ENCODE peak calls at places on chromosomes 12 and 14, in nine cellular contexts. One of them, this sample, is unnamed.

GRCh38 chr12:124399622-124400021 is 104.7 kb downstream of the RFLNA start:
- DNase-seq in HS-5: no peak
- DNase-seq in RPMI8226: peak
- DNase-seq in type B pancreatic cell: no peak
- DNase-seq in DMS53: peak
- DNase-seq in NCI-H2081: no peak
- DNase-seq in NCI-H345: no peak
- DNase-seq in HTR-8/SVneo: no peak
- DNase-seq in NCI-H2029: no peak
- DNase-seq in this sample: peak

GRCh38 chr14:90412058-90412457 is 15.2 kb downstream of the CALM1 start:
- DNase-seq in type B pancreatic cell: no peak
- DNase-seq in HTR-8/SVneo: no peak
- DNase-seq in NCI-H2081: no peak
- DNase-seq in RPMI8226: no peak
- DNase-seq in HS-5: no peak
- DNase-seq in NCI-H2029: no peak
- DNase-seq in NCI-H345: no peak
- DNase-seq in DMS53: no peak
- DNase-seq in this sample: no peak

GRCh38 chr14:27668531-27668930 is 1070.7 kb upstream of the NOVA1 start:
- DNase-seq in DMS53: no peak
- DNase-seq in HTR-8/SVneo: no peak
- DNase-seq in NCI-H345: no peak
- DNase-seq in type B pancreatic cell: no peak
- DNase-seq in HS-5: no peak
- DNase-seq in RPMI8226: no peak
- DNase-seq in NCI-H2081: no peak
- DNase-seq in NCI-H2029: no peak
- DNase-seq in this sample: no peak

GRCh38 chr12:112285600-112286401 is 96.4 kb downstream of the HECTD4 start:
- DNase-seq in NCI-H2029: peak
- DNase-seq in HS-5: no peak
- DNase-seq in HTR-8/SVneo: no peak
- DNase-seq in RPMI8226: no peak
- DNase-seq in NCI-H2081: peak
- DNase-seq in DMS53: peak
- DNase-seq in NCI-H345: peak
- DNase-seq in type B pancreatic cell: no peak
- DNase-seq in this sample: no peak

GRCh38 chr12:89593873-89594272 is 68.0 kb upstream of the POC1B start:
- DNase-seq in NCI-H2081: no peak
- DNase-seq in DMS53: no peak
- DNase-seq in NCI-H2029: no peak
- DNase-seq in NCI-H345: no peak
- DNase-seq in HS-5: no peak
- DNase-seq in RPMI8226: no peak
- DNase-seq in type B pancreatic cell: no peak
- DNase-seq in HTR-8/SVneo: no peak
- DNase-seq in this sample: no peak

GRCh38 chr14:69012251-69012953 is 33.3 kb upstream of the ACTN1 start:
- DNase-seq in DMS53: no peak
- DNase-seq in NCI-H345: no peak
- DNase-seq in NCI-H2029: no peak
- DNase-seq in type B pancreatic cell: no peak
- DNase-seq in HS-5: no peak
- DNase-seq in RPMI8226: no peak
- DNase-seq in NCI-H2081: no peak
- DNase-seq in HTR-8/SVneo: no peak
- DNase-seq in this sample: no peak

GRCh38 chr12:39990122-39991101 is 115.5 kb downstream of the SLC2A13 start:
- DNase-seq in HS-5: no peak
- DNase-seq in NCI-H345: no peak
- DNase-seq in NCI-H2029: no peak
- DNase-seq in HTR-8/SVneo: no peak
- DNase-seq in type B pancreatic cell: no peak
- DNase-seq in RPMI8226: peak
- DNase-seq in NCI-H2081: peak
- DNase-seq in DMS53: peak
- DNase-seq in this sample: peak

GRCh38 chr12:12887471-12887870 is 3.9 kb upstream of the GPRC5A start:
- DNase-seq in NCI-H2081: no peak
- DNase-seq in type B pancreatic cell: no peak
- DNase-seq in HS-5: no peak
- DNase-seq in RPMI8226: no peak
- DNase-seq in NCI-H345: no peak
- DNase-seq in NCI-H2029: no peak
- DNase-seq in HTR-8/SVneo: no peak
- DNase-seq in DMS53: peak
- DNase-seq in this sample: peak

GRCh38 chr14:105141026-105141425 is 27.6 kb downstream of the JAG2 start:
- DNase-seq in NCI-H2029: no peak
- DNase-seq in DMS53: no peak
- DNase-seq in RPMI8226: no peak
- DNase-seq in NCI-H2081: no peak
- DNase-seq in HTR-8/SVneo: no peak
- DNase-seq in type B pancreatic cell: no peak
- DNase-seq in NCI-H345: no peak
- DNase-seq in HS-5: no peak
- DNase-seq in this sample: no peak

GRCh38 chr14:73173092-73173735 is 36.9 kb downstream of the PSEN1 start:
- DNase-seq in type B pancreatic cell: no peak
- DNase-seq in NCI-H345: peak
- DNase-seq in HTR-8/SVneo: peak
- DNase-seq in HS-5: no peak
- DNase-seq in NCI-H2029: peak
- DNase-seq in NCI-H2081: peak
- DNase-seq in RPMI8226: peak
- DNase-seq in DMS53: peak
- DNase-seq in this sample: peak

GRCh38 chr12:645563-646071 is 17.6 kb downstream of the NINJ2 start:
- DNase-seq in HTR-8/SVneo: no peak
- DNase-seq in type B pancreatic cell: no peak
- DNase-seq in RPMI8226: no peak
- DNase-seq in NCI-H345: no peak
- DNase-seq in HS-5: no peak
- DNase-seq in DMS53: peak
- DNase-seq in NCI-H2029: no peak
- DNase-seq in NCI-H2081: no peak
- DNase-seq in this sample: peak

GRCh38 chr12:122023339-122024131 is 1.9 kb downstream of the BCL7A start:
- DNase-seq in NCI-H2029: peak
- DNase-seq in NCI-H345: peak
- DNase-seq in DMS53: peak
- DNase-seq in type B pancreatic cell: no peak
- DNase-seq in HTR-8/SVneo: peak
- DNase-seq in RPMI8226: no peak
- DNase-seq in HS-5: peak
- DNase-seq in NCI-H2081: peak
- DNase-seq in this sample: peak

GRCh38 chr14:68794130-68794855 is 1.4 kb upstream of the ZFP36L1 start:
- DNase-seq in RPMI8226: peak
- DNase-seq in NCI-H2081: no peak
- DNase-seq in HTR-8/SVneo: peak
- DNase-seq in NCI-H2029: peak
- DNase-seq in NCI-H345: peak
- DNase-seq in DMS53: peak
- DNase-seq in HS-5: peak
- DNase-seq in type B pancreatic cell: peak
- DNase-seq in this sample: peak

GRCh38 chr12:55629058-55629841 is 7.4 kb upstream of the OR10P1 start:
- DNase-seq in type B pancreatic cell: no peak
- DNase-seq in NCI-H345: no peak
- DNase-seq in HS-5: no peak
- DNase-seq in DMS53: no peak
- DNase-seq in NCI-H2029: no peak
- DNase-seq in RPMI8226: no peak
- DNase-seq in HTR-8/SVneo: no peak
- DNase-seq in NCI-H2081: no peak
- DNase-seq in this sample: no peak

GRCh38 chr14:27587103-27587502 is 989.3 kb upstream of the NOVA1 start:
- DNase-seq in NCI-H345: no peak
- DNase-seq in NCI-H2081: no peak
- DNase-seq in RPMI8226: no peak
- DNase-seq in NCI-H2029: no peak
- DNase-seq in HTR-8/SVneo: no peak
- DNase-seq in HS-5: no peak
- DNase-seq in DMS53: no peak
- DNase-seq in type B pancreatic cell: no peak
- DNase-seq in this sample: no peak

GRCh38 chr14:89304972-89305703 is 111.9 kb downstream of the FOXN3 start:
- DNase-seq in type B pancreatic cell: no peak
- DNase-seq in HS-5: no peak
- DNase-seq in NCI-H345: peak
- DNase-seq in NCI-H2081: peak
- DNase-seq in DMS53: peak
- DNase-seq in NCI-H2029: peak
- DNase-seq in HTR-8/SVneo: no peak
- DNase-seq in RPMI8226: no peak
- DNase-seq in this sample: no peak

GRCh38 chr12:80268924-80269749 is 169.8 kb downstream of the OTOGL start:
- DNase-seq in HTR-8/SVneo: peak
- DNase-seq in type B pancreatic cell: no peak
- DNase-seq in NCI-H2081: no peak
- DNase-seq in NCI-H345: no peak
- DNase-seq in DMS53: peak
- DNase-seq in RPMI8226: no peak
- DNase-seq in NCI-H2029: no peak
- DNase-seq in HS-5: peak
- DNase-seq in this sample: peak

GRCh38 chr12:132887513-132888341 is at the start of gene CHFR:
- DNase-seq in HS-5: peak
- DNase-seq in NCI-H345: peak
- DNase-seq in NCI-H2029: peak
- DNase-seq in HTR-8/SVneo: peak
- DNase-seq in DMS53: peak
- DNase-seq in NCI-H2081: peak
- DNase-seq in RPMI8226: peak
- DNase-seq in type B pancreatic cell: peak
- DNase-seq in this sample: peak

GRCh38 chr12:40063424-40063823 is 42.5 kb downstream of the SLC2A13 start:
- DNase-seq in HS-5: no peak
- DNase-seq in NCI-H2029: peak
- DNase-seq in type B pancreatic cell: no peak
- DNase-seq in NCI-H2081: peak
- DNase-seq in NCI-H345: peak
- DNase-seq in RPMI8226: peak
- DNase-seq in DMS53: no peak
- DNase-seq in HTR-8/SVneo: no peak
- DNase-seq in this sample: no peak

GRCh38 chr12:88896958-88897357 is 316.7 kb upstream of the KITLG start:
- DNase-seq in NCI-H2081: no peak
- DNase-seq in RPMI8226: no peak
- DNase-seq in DMS53: no peak
- DNase-seq in type B pancreatic cell: no peak
- DNase-seq in HS-5: peak
- DNase-seq in NCI-H2029: no peak
- DNase-seq in HTR-8/SVneo: no peak
- DNase-seq in NCI-H345: no peak
- DNase-seq in this sample: no peak

GRCh38 chr14:28565345-28565744 is 201.2 kb upstream of the FOXG1 start:
- DNase-seq in HS-5: no peak
- DNase-seq in NCI-H2029: no peak
- DNase-seq in type B pancreatic cell: no peak
- DNase-seq in NCI-H2081: no peak
- DNase-seq in HTR-8/SVneo: no peak
- DNase-seq in NCI-H345: no peak
- DNase-seq in RPMI8226: no peak
- DNase-seq in DMS53: no peak
- DNase-seq in this sample: no peak

GRCh38 chr12:100827901-100828520 is 33.4 kb downstream of the ANO4 start:
- DNase-seq in NCI-H2081: peak
- DNase-seq in type B pancreatic cell: no peak
- DNase-seq in HS-5: peak
- DNase-seq in DMS53: peak
- DNase-seq in NCI-H2029: peak
- DNase-seq in HTR-8/SVneo: no peak
- DNase-seq in NCI-H345: peak
- DNase-seq in RPMI8226: peak
- DNase-seq in this sample: peak

GRCh38 chr12:18323159-18323558 is 61.8 kb downstream of the PIK3C2G start:
- DNase-seq in DMS53: no peak
- DNase-seq in NCI-H2029: no peak
- DNase-seq in NCI-H345: no peak
- DNase-seq in type B pancreatic cell: no peak
- DNase-seq in RPMI8226: no peak
- DNase-seq in NCI-H2081: no peak
- DNase-seq in HTR-8/SVneo: no peak
- DNase-seq in HS-5: peak
- DNase-seq in this sample: no peak